ENCODE peak calls at places on chromosome 1, in ten cellular contexts. One of them, this sample, is unnamed.

GRCh38 chr1:234683856-234684632 is 74.1 kb upstream of the IRF2BP2 start:
- DNase-seq in T-helper 2 cell: no peak
- DNase-seq in NCI-H1417 treated with DMSO at 0.1 percent for 48 hours: no peak
- DNase-seq in choroid plexus epithelial cell: peak; percentile 73
- DNase-seq in D341Med: no peak
- DNase-seq in stimulated activated CD4-positive, alpha-beta T cell treated with anti-CD3 and anti-CD28 coated beads, Interleukin-1b, Interleukin-23, amount 100 ng/mL, for 48 hours: no peak
- DNase-seq in tibial nerve: peak; percentile 79
- DNase-seq in right cardiac atrium: peak; percentile 78
- DNase-seq in GM04504: peak; percentile 72
- DNase-seq in stomach: peak; percentile 68
- DNase-seq in this sample: no peak

GRCh38 chr1:25204797-25205441 is 27.4 kb downstream of the SYF2 start:
- DNase-seq in T-helper 2 cell: peak; percentile 32
- DNase-seq in NCI-H1417 treated with DMSO at 0.1 percent for 48 hours: no peak
- DNase-seq in choroid plexus epithelial cell: peak; percentile 75
- DNase-seq in D341Med: peak; percentile 64
- DNase-seq in stimulated activated CD4-positive, alpha-beta T cell treated with anti-CD3 and anti-CD28 coated beads, Interleukin-1b, Interleukin-23, amount 100 ng/mL, for 48 hours: no peak
- DNase-seq in tibial nerve: no peak
- DNase-seq in right cardiac atrium: peak; percentile 6
- DNase-seq in GM04504: peak; percentile 61
- DNase-seq in stomach: no peak
- DNase-seq in this sample: no peak

GRCh38 chr1:13730751-13731482 is 30.9 kb downstream of the PRDM2 start:
- DNase-seq in T-helper 2 cell: peak; percentile 85
- DNase-seq in NCI-H1417 treated with DMSO at 0.1 percent for 48 hours: no peak
- DNase-seq in choroid plexus epithelial cell: peak; percentile 56
- DNase-seq in D341Med: no peak
- DNase-seq in stimulated activated CD4-positive, alpha-beta T cell treated with anti-CD3 and anti-CD28 coated beads, Interleukin-1b, Interleukin-23, amount 100 ng/mL, for 48 hours: peak; percentile 89
- DNase-seq in tibial nerve: peak; percentile 28
- DNase-seq in right cardiac atrium: peak; percentile 72
- DNase-seq in GM04504: no peak
- DNase-seq in stomach: peak; percentile 50
- DNase-seq in this sample: peak; percentile 87

GRCh38 chr1:232575524-232576040 is 54.4 kb downstream of the SIPA1L2 start:
- DNase-seq in T-helper 2 cell: no peak
- DNase-seq in NCI-H1417 treated with DMSO at 0.1 percent for 48 hours: no peak
- DNase-seq in choroid plexus epithelial cell: no peak
- DNase-seq in D341Med: no peak
- DNase-seq in stimulated activated CD4-positive, alpha-beta T cell treated with anti-CD3 and anti-CD28 coated beads, Interleukin-1b, Interleukin-23, amount 100 ng/mL, for 48 hours: no peak
- DNase-seq in tibial nerve: no peak
- DNase-seq in right cardiac atrium: no peak
- DNase-seq in GM04504: no peak
- DNase-seq in stomach: no peak
- DNase-seq in this sample: no peak

GRCh38 chr1:42740756-42741580 is 932 bp upstream of the CLDN19 start:
- DNase-seq in T-helper 2 cell: no peak
- DNase-seq in NCI-H1417 treated with DMSO at 0.1 percent for 48 hours: no peak
- DNase-seq in choroid plexus epithelial cell: no peak
- DNase-seq in D341Med: peak; percentile 78
- DNase-seq in stimulated activated CD4-positive, alpha-beta T cell treated with anti-CD3 and anti-CD28 coated beads, Interleukin-1b, Interleukin-23, amount 100 ng/mL, for 48 hours: no peak
- DNase-seq in tibial nerve: no peak
- DNase-seq in right cardiac atrium: no peak
- DNase-seq in GM04504: no peak
- DNase-seq in stomach: no peak
- DNase-seq in this sample: peak; percentile 34

GRCh38 chr1:34163792-34164509 is 1.1 kb downstream of the CSMD2 start:
- DNase-seq in T-helper 2 cell: no peak
- DNase-seq in NCI-H1417 treated with DMSO at 0.1 percent for 48 hours: no peak
- DNase-seq in choroid plexus epithelial cell: no peak
- DNase-seq in D341Med: peak; percentile 35
- DNase-seq in stimulated activated CD4-positive, alpha-beta T cell treated with anti-CD3 and anti-CD28 coated beads, Interleukin-1b, Interleukin-23, amount 100 ng/mL, for 48 hours: no peak
- DNase-seq in tibial nerve: no peak
- DNase-seq in right cardiac atrium: peak; percentile 48
- DNase-seq in GM04504: no peak
- DNase-seq in stomach: no peak
- DNase-seq in this sample: no peak

GRCh38 chr1:59415876-59416275 is 119.0 kb downstream of the FGGY start:
- DNase-seq in T-helper 2 cell: no peak
- DNase-seq in NCI-H1417 treated with DMSO at 0.1 percent for 48 hours: no peak
- DNase-seq in choroid plexus epithelial cell: no peak
- DNase-seq in D341Med: no peak
- DNase-seq in stimulated activated CD4-positive, alpha-beta T cell treated with anti-CD3 and anti-CD28 coated beads, Interleukin-1b, Interleukin-23, amount 100 ng/mL, for 48 hours: no peak
- DNase-seq in tibial nerve: no peak
- DNase-seq in right cardiac atrium: no peak
- DNase-seq in GM04504: peak; percentile 65
- DNase-seq in stomach: no peak
- DNase-seq in this sample: no peak

GRCh38 chr1:116825400-116825734 is 71.1 kb downstream of the CD2 start:
- DNase-seq in T-helper 2 cell: no peak
- DNase-seq in NCI-H1417 treated with DMSO at 0.1 percent for 48 hours: no peak
- DNase-seq in choroid plexus epithelial cell: no peak
- DNase-seq in D341Med: no peak
- DNase-seq in stimulated activated CD4-positive, alpha-beta T cell treated with anti-CD3 and anti-CD28 coated beads, Interleukin-1b, Interleukin-23, amount 100 ng/mL, for 48 hours: no peak
- DNase-seq in tibial nerve: no peak
- DNase-seq in right cardiac atrium: peak; percentile 69
- DNase-seq in GM04504: no peak
- DNase-seq in stomach: no peak
- DNase-seq in this sample: peak; percentile 78

GRCh38 chr1:31460027-31460426 is 47.0 kb downstream of the SERINC2 start:
- DNase-seq in T-helper 2 cell: no peak
- DNase-seq in NCI-H1417 treated with DMSO at 0.1 percent for 48 hours: no peak
- DNase-seq in choroid plexus epithelial cell: peak; percentile 49
- DNase-seq in D341Med: no peak
- DNase-seq in stimulated activated CD4-positive, alpha-beta T cell treated with anti-CD3 and anti-CD28 coated beads, Interleukin-1b, Interleukin-23, amount 100 ng/mL, for 48 hours: no peak
- DNase-seq in tibial nerve: no peak
- DNase-seq in right cardiac atrium: no peak
- DNase-seq in GM04504: no peak
- DNase-seq in stomach: no peak
- DNase-seq in this sample: peak; percentile 70

GRCh38 chr1:905811-906531 is 17.8 kb upstream of the SAMD11 start:
- DNase-seq in T-helper 2 cell: no peak
- DNase-seq in NCI-H1417 treated with DMSO at 0.1 percent for 48 hours: no peak
- DNase-seq in choroid plexus epithelial cell: no peak
- DNase-seq in D341Med: no peak
- DNase-seq in stimulated activated CD4-positive, alpha-beta T cell treated with anti-CD3 and anti-CD28 coated beads, Interleukin-1b, Interleukin-23, amount 100 ng/mL, for 48 hours: no peak
- DNase-seq in tibial nerve: no peak
- DNase-seq in right cardiac atrium: peak; percentile 79
- DNase-seq in GM04504: no peak
- DNase-seq in stomach: peak; percentile 27
- DNase-seq in this sample: peak; percentile 63

GRCh38 chr1:18581420-18581880 is 49.2 kb upstream of the PAX7 start:
- DNase-seq in T-helper 2 cell: no peak
- DNase-seq in NCI-H1417 treated with DMSO at 0.1 percent for 48 hours: no peak
- DNase-seq in choroid plexus epithelial cell: peak; percentile 28
- DNase-seq in D341Med: peak; percentile 86
- DNase-seq in stimulated activated CD4-positive, alpha-beta T cell treated with anti-CD3 and anti-CD28 coated beads, Interleukin-1b, Interleukin-23, amount 100 ng/mL, for 48 hours: peak; percentile 35
- DNase-seq in tibial nerve: peak; percentile 16
- DNase-seq in right cardiac atrium: peak; percentile 60
- DNase-seq in GM04504: no peak
- DNase-seq in stomach: peak; percentile 50
- DNase-seq in this sample: peak; percentile 60